ENCODE peak calls at places on chromosomes 2 and 18, in ten cellular contexts. U is stimulated activated CD4-positive, alpha-beta T cell treated with anti-CD3 and anti-CD28 coated beads, Interleukin-12 subunit alpha, Interleukin-12 subunit beta, amount 100 ng/mL, for 4 hours; P is T-helper 2 cell treated with Interferon-gamma antibody and Interleukin-4, amounts not matched to agents 5 μg/mL and 100 μg/mL, for 36 hours; O is Daoy; D is germinal center; W is GM12865; Y is NK-92 treated with Interleukin-12 subunit alpha and Interleukin-12 subunit beta, amount 100 ng/mL, for 24 hours; S is AML-193; L is NCI-H2171; A is activated CD4-positive, alpha-beta memory T cell treated with anti-CD3 and anti-CD28 coated beads, Interleukin-2, amount 10 ng/mL, durations not matched to agents 7 days and 5 days. R is an unnamed sample.

GRCh38 chr18:36403896-36404824 is 106.6 kb downstream of the FHOD3 start:
- DNase-seq in O (no peak), U (no peak), S (no peak), D (no peak), L (peak; percentile 22), P (no peak), Y (no peak), A (no peak), W (no peak), R (no peak)

GRCh38 chr2:10238396-10238795 is 64.3 kb upstream of the HPCAL1 start:
- DNase-seq in D (no peak), W (no peak), U (no peak), P (no peak), O (no peak), Y (no peak), S (no peak), A (no peak), L (no peak), R (no peak)

GRCh38 chr2:109666466-109666865 is 52.3 kb downstream of the SOWAHC start:
- DNase-seq in W (no peak), D (no peak), P (no peak), Y (no peak), U (no peak), L (no peak), S (no peak), O (no peak), A (no peak), R (no peak)

GRCh38 chr2:74142340-74142739 is 5.4 kb downstream of the BOLA3 start:
- DNase-seq in W (no peak), U (no peak), L (no peak), O (peak; percentile 27), Y (no peak), A (no peak), S (peak; percentile 31), D (no peak), P (no peak), R (no peak)

GRCh38 chr2:172462393-172463381 is 35.3 kb downstream of the ITGA6 start:
- DNase-seq in A (peak; percentile 63), P (peak; percentile 27), O (no peak), L (no peak), D (peak; percentile 11), U (no peak), W (peak; percentile 47), Y (peak; percentile 51), S (peak; percentile 62), R (no peak)

GRCh38 chr18:61980355-61980754 is 87.5 kb upstream of the RNF152 start:
- DNase-seq in W (peak; percentile 33), U (no peak), Y (no peak), O (no peak), L (no peak), S (peak; percentile 7), A (no peak), P (no peak), D (no peak), R (no peak)

GRCh38 chr2:172428841-172429173 is 1.4 kb downstream of the ITGA6 start:
- DNase-seq in S (no peak), W (no peak), P (no peak), Y (no peak), U (no peak), L (no peak), O (no peak), D (no peak), A (no peak), R (no peak)

GRCh38 chr2:61911510-61911909 is 6.0 kb downstream of the COMMD1 start:
- DNase-seq in P (no peak), D (no peak), Y (no peak), L (no peak), O (no peak), W (no peak), A (no peak), S (peak; percentile 10), U (no peak), R (no peak)

GRCh38 chr18:10274327-10274726 is 180.1 kb upstream of the APCDD1 start:
- DNase-seq in P (no peak), W (no peak), A (no peak), U (no peak), Y (no peak), S (no peak), D (no peak), L (no peak), O (no peak), R (no peak)

GRCh38 chr2:216477283-216478035 is 21.2 kb upstream of the RPL37A start:
- DNase-seq in D (no peak), A (no peak), U (no peak), W (no peak), L (no peak), O (no peak), Y (no peak), S (peak; percentile 80), P (no peak), R (no peak)

GRCh38 chr18:12121175-12122095 is 27.8 kb downstream of the ANKRD62 start:
- DNase-seq in P (no peak), L (no peak), W (no peak), Y (no peak), D (no peak), U (no peak), A (no peak), O (peak; percentile 4), S (no peak), R (no peak)

GRCh38 chr2:68809324-68810240 is 61.6 kb downstream of the BMP10 start:
- DNase-seq in A (no peak), D (no peak), O (no peak), L (no peak), P (no peak), S (no peak), U (no peak), Y (no peak), W (no peak), R (no peak)

GRCh38 chr2:10985901-10986535 is 74.3 kb downstream of the KCNF1 start:
- DNase-seq in W (no peak), P (no peak), L (no peak), U (no peak), A (no peak), D (no peak), O (no peak), S (no peak), Y (no peak), R (no peak)

GRCh38 chr2:149573760-149574159 is 13.8 kb downstream of the MMADHC start:
- DNase-seq in P (no peak), S (no peak), W (no peak), Y (no peak), A (no peak), O (no peak), D (no peak), L (peak; percentile 18), U (no peak), R (no peak)

GRCh38 chr2:69565431-69565839 is 78.1 kb downstream of the AAK1 start:
- DNase-seq in S (peak; percentile 52), P (peak; percentile 61), Y (peak; percentile 55), W (peak; percentile 82), O (peak; percentile 42), A (peak; percentile 70), U (peak; percentile 64), D (peak; percentile 70), L (no peak), R (no peak)

GRCh38 chr18:59881728-59882685 is 17.8 kb upstream of the PMAIP1 start:
- DNase-seq in W (peak; percentile 57), P (peak; percentile 42), S (peak; percentile 46), U (no peak), D (no peak), O (peak; percentile 59), A (peak; percentile 30), Y (no peak), L (no peak), R (no peak)